ENCODE peak calls at places on chromosomes 7 and 10, in four cellular contexts. S is gastrocnemius medialis, Y is GM06990, U is AG09309. X is an unnamed sample.
A peak's percentile ranks its signal among the peaks of the same experiment; 100 is the strongest.

GRCh38 chr10:86798636-86799035 is 42.2 kb downstream of the BMPR1A start:
- DNase-seq in S (no peak), Y (peak; percentile 67), U (no peak), X (no peak)

GRCh38 chr10:113780681-113781250 is 29.3 kb downstream of the PLEKHS1 start:
- DNase-seq in S (no peak), Y (no peak), U (no peak), X (no peak)

GRCh38 chr10:130889780-130890179 is 421.7 kb downstream of the TCERG1L start:
- DNase-seq in S (no peak), Y (no peak), U (no peak), X (no peak)

GRCh38 chr10:103969857-103970627 is 3.1 kb downstream of the SLK start:
- DNase-seq in S (no peak), Y (no peak), U (no peak), X (no peak)

GRCh38 chr10:33801705-33802104 is 467.2 kb upstream of the NRP1 start:
- DNase-seq in S (peak; percentile 56), Y (no peak), U (no peak), X (no peak)

GRCh38 chr10:71271626-71272025 is 47.4 kb upstream of the SLC29A3 start:
- DNase-seq in S (no peak), Y (no peak), U (no peak), X (no peak)

GRCh38 chr10:61733358-61733940 is 70.7 kb downstream of the CABCOCO1 start:
- DNase-seq in S (no peak), Y (no peak), U (no peak), X (no peak)

GRCh38 chr10:121436630-121437311 is 161.5 kb downstream of the FGFR2 start:
- DNase-seq in S (no peak), Y (no peak), U (no peak), X (no peak)

GRCh38 chr7:25881317-25881716 is 270.7 kb upstream of the NFE2L3 start:
- DNase-seq in S (no peak), Y (no peak), U (no peak), X (no peak)

GRCh38 chr7:14507617-14508016 is 394.9 kb downstream of the DGKB start:
- DNase-seq in S (no peak), Y (no peak), U (peak; percentile 21), X (no peak)

GRCh38 chr10:86225098-86225782 is 141.4 kb downstream of the GRID1 start:
- DNase-seq in S (no peak), Y (no peak), U (peak; percentile 29), X (no peak)

GRCh38 chr7:103949374-103949773 is 40.1 kb downstream of the RELN start:
- DNase-seq in S (no peak), Y (no peak), U (no peak), X (no peak)

GRCh38 chr10:47095211-47095610 is 184.0 kb downstream of the PTPN20 start:
- DNase-seq in S (no peak), Y (no peak), U (no peak), X (no peak)

GRCh38 chr7:137399827-137400823 is 56.6 kb upstream of the PTN start:
- DNase-seq in S (no peak), Y (no peak), U (no peak), X (no peak)

GRCh38 chr10:59098387-59098786 is 78.1 kb upstream of the PHYHIPL start:
- DNase-seq in S (no peak), Y (no peak), U (peak; percentile 32), X (no peak)

GRCh38 chr7:4225352-4225751 is 456.7 kb upstream of the FOXK1 start:
- DNase-seq in S (no peak), Y (no peak), U (no peak), X (no peak)

GRCh38 chr7:112212516-112213036 is 6.1 kb downstream of the ZNF277 start:
- DNase-seq in S (no peak), Y (no peak), U (no peak), X (no peak)

GRCh38 chr10:88282876-88283275 is 300.2 kb downstream of the RNLS start:
- DNase-seq in S (no peak), Y (no peak), U (no peak), X (no peak)

GRCh38 chr7:70607281-70607680 is 524.7 kb upstream of the GALNT17 start:
- DNase-seq in S (no peak), Y (no peak), U (no peak), X (no peak)

GRCh38 chr7:55964261-55964801 is at the start of gene NIPSNAP2:
- DNase-seq in S (peak; percentile 16), Y (peak; percentile 78), U (no peak), X (no peak)

GRCh38 chr7:73625276-73625675 is 954 bp upstream of the MLXIPL start:
- DNase-seq in S (no peak), Y (no peak), U (no peak), X (no peak)

GRCh38 chr10:42960491-42961155 is 116.2 kb upstream of the RET start:
- DNase-seq in S (peak; percentile 34), Y (no peak), U (no peak), X (no peak)

GRCh38 chr7:30066697-30067096 is 38.5 kb downstream of the PLEKHA8 start:
- DNase-seq in S (no peak), Y (no peak), U (no peak), X (no peak)

GRCh38 chr10:68088744-68089143 is 13.7 kb upstream of the HERC4 start:
- DNase-seq in S (no peak), Y (peak; percentile 13), U (no peak), X (no peak)

GRCh38 chr10:84328303-84329093 is at the start of gene CCSER2:
- DNase-seq in S (peak; percentile 95), Y (peak; percentile 89), U (peak; percentile 67), X (peak; percentile 99)
- TF ChIP-seq CTCF in S (peak; percentile 23), Y (no peak), U (no peak), X (no peak)

GRCh38 chr10:23657677-23658076 is 218.8 kb downstream of the OTUD1 start:
- DNase-seq in S (no peak), Y (no peak), U (no peak), X (no peak)

DNA sequence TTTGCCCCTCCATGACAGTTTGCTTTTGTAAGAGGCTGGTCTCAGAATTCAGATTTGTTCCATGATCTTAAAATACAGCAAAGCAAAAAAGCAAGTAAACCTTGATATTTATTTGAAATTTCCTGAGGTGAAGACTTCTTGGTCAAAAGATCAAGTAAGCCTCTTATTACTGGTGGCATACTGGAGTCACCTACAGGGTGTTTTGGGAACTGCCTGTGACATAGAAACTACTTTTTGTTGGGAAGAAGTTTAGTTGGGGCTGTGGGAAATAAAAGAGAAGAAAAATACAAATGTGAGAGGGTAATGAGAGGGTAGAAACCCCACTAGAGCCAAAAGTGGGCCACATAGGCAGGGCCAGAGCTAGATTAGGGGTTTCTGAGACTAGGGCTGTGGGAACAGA is 217.9 kb downstream of the OTUD1 start:
- DNase-seq in S (no peak), Y (no peak), U (no peak), X (no peak)
- TF ChIP-seq CTCF in S (peak; percentile 11), Y (peak; percentile 44), U (no peak), X (peak; percentile 83)

GRCh38 chr7:20268832-20269231 is 51.6 kb upstream of the MACC1 start:
- DNase-seq in S (no peak), Y (no peak), U (no peak), X (no peak)

GRCh38 chr7:20267482-20267881 is 50.3 kb upstream of the MACC1 start:
- DNase-seq in S (no peak), Y (no peak), U (no peak), X (no peak)

GRCh38 chr7:20269726-20270125 is 52.5 kb upstream of the MACC1 start:
- DNase-seq in S (no peak), Y (no peak), U (peak; percentile 14), X (no peak)

GRCh38 chr7:20270867-20271266 is 53.7 kb upstream of the MACC1 start:
- DNase-seq in S (no peak), Y (no peak), U (no peak), X (no peak)

GRCh38 chr7:20270371-20270770 is 53.2 kb upstream of the MACC1 start:
- DNase-seq in S (no peak), Y (no peak), U (no peak), X (no peak)
- TF ChIP-seq CTCF in S (no peak), Y (no peak), U (no peak), X (no peak)

GRCh38 chr7:130821864-130822263 is 87.9 kb upstream of the KLF14 start:
- DNase-seq in S (no peak), Y (no peak), U (no peak), X (no peak)

GRCh38 chr7:130825819-130826218 is 91.8 kb upstream of the KLF14 start:
- DNase-seq in S (no peak), Y (no peak), U (no peak), X (no peak)

GRCh38 chr7:130818056-130818455 is 84.0 kb upstream of the KLF14 start:
- DNase-seq in S (no peak), Y (no peak), U (no peak), X (no peak)

GRCh38 chr7:130822642-130823041 is 88.6 kb upstream of the KLF14 start:
- DNase-seq in S (no peak), Y (no peak), U (peak; percentile 5), X (no peak)

GRCh38 chr7:130823060-130823459 is 89.1 kb upstream of the KLF14 start:
- DNase-seq in S (no peak), Y (no peak), U (no peak), X (no peak)
- TF ChIP-seq CTCF in S (no peak), Y (no peak), U (no peak), X (no peak)

DNA sequence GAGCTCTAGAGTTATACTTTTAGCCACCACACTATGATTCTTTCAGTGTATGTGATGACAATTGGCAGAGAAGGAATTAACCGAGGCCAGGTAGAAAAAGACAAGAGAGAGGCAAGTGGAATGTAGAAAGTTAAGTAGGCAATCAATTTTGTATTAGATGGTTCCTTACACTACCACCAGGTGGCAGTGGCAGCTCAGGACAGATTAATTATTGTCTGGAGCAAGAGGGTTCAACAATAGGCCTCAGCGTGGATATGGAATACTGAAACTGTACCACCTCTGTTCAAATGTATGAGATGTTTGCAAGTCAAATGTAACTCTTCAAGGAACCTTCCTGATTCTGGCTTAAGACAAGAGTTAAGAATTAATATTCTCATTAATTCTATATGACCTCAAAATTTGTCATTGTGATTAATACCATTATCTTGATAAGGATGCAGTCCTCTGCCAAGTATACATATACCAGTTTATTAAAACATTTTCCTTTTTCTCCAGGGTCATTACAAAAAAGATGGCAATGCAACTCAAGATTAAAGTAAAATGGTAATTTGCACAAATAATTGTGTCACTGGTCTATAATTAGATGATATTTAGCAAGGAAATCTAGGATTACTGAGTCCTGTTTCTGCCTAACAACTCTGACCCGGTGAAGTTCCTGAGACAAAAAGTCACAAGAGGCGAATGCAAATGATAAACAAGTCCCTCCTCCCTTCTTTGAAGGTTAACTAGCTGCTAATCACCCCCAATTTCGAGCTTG is 127.7 kb downstream of the MBL2 start:
- DNase-seq in S (peak; percentile 13), Y (no peak), U (no peak), X (no peak)
- TF ChIP-seq CTCF in S (peak; percentile 72), Y (peak; percentile 64), U (peak; percentile 76), X (peak; percentile 76)

DNA sequence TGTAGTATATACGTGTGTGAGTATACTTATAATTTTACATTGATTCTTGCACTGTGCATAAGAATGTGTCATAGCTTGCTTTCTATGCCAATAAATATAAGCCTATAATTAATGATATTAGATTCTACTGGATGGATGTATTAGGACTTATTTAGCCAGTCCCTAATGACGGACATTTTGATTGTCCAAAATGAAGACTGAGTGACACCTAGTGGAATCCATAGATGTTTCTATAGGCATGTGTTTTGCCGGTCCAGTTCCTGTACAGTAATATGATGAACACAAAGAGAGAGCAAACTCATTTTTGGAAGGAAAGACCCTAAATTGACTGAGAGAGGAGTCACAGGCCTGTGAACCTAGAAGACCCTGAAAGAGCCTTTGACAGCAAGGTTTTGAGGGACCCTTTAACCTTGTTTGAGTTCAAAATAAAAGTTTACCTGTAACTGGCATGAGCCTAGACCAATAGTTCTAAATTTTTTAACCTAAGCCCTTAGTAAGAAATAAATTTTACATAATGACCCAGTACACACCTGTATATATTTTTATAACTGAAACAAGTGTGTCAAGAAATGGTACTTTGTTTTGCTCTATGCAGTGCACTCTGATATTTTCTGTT is 42.4 kb upstream of the AGBL3 start:
- DNase-seq in S (no peak), Y (no peak), U (no peak), X (no peak)
- TF ChIP-seq CTCF in S (peak; percentile 14), Y (peak; percentile 49), U (no peak), X (no peak)

GRCh38 chr7:117381357-117381756 is 45.9 kb downstream of the ASZ1 start:
- DNase-seq in S (no peak), Y (no peak), U (no peak), X (no peak)
- TF ChIP-seq CTCF in S (no peak), Y (peak; percentile 24), U (peak; percentile 25), X (no peak)

X was measured in CD14-positive monocyte.